ENCODE peak calls at places on chromosomes 16 and 17, in five cellular contexts. U is GM12878, T is cardiac fibroblast, O is right lobe of liver, A is neuronal stem cell. R is an unnamed sample.

GRCh38 chr17:38451840-38452529 is 23.7 kb downstream of the ARHGAP23 start:
- DNase-seq in U (no peak), T (peak), O (no peak), A (no peak), R (peak)

GRCh38 chr17:4678448-4679026 is 25.4 kb downstream of the PELP1 start:
- DNase-seq in U (no peak), T (peak), O (no peak), A (no peak), R (peak)

GRCh38 chr17:62064791-62065563 is at the start of gene MED13:
- DNase-seq in U (no peak), T (peak), O (peak), A (peak), R (no peak)

GRCh38 chr17:48973806-48974205 is 5.4 kb upstream of the GIP start:
- DNase-seq in U (no peak), T (no peak), O (no peak), A (no peak), R (no peak)

GRCh38 chr16:11449716-11450115 is 104.5 kb downstream of the RMI2 start:
- DNase-seq in U (no peak), T (no peak), O (no peak), A (no peak), R (no peak)

GRCh38 chr17:77049440-77049839 is 91.3 kb upstream of the SEC14L1 start:
- DNase-seq in U (no peak), T (no peak), O (no peak), A (no peak), R (peak)

GRCh38 chr16:24359490-24359889 is 103.4 kb downstream of the CACNG3 start:
- DNase-seq in U (no peak), T (no peak), O (no peak), A (no peak), R (no peak)

GRCh38 chr17:41448506-41448905 is 7.7 kb upstream of the KRT38 start:
- DNase-seq in U (no peak), T (no peak), O (no peak), A (no peak), R (no peak)

GRCh38 chr16:86033016-86033474 is 134.1 kb downstream of the IRF8 start:
- DNase-seq in U (no peak), T (no peak), O (no peak), A (peak), R (no peak)

GRCh38 chr17:45948881-45949624 is 50.0 kb upstream of the STH start:
- DNase-seq in U (no peak), T (peak), O (peak), A (peak), R (peak)

GRCh38 chr17:700504-701094 is 14.0 kb downstream of the VPS53 start:
- DNase-seq in U (no peak), T (peak), O (no peak), A (no peak), R (peak)

GRCh38 chr17:4295686-4296085 is 31.9 kb upstream of the ANKFY1 start:
- DNase-seq in U (no peak), T (no peak), O (no peak), A (no peak), R (no peak)

GRCh38 chr16:27254262-27254811 is 14.2 kb downstream of the NSMCE1 start:
- DNase-seq in U (peak), T (no peak), O (no peak), A (no peak), R (no peak)

GRCh38 chr16:72715267-72715666 is 332.7 kb downstream of the ZFHX3 start:
- DNase-seq in U (no peak), T (peak), O (no peak), A (no peak), R (peak)

GRCh38 chr16:80317132-80318098 is 223.4 kb upstream of the DYNLRB2 start:
- DNase-seq in U (no peak), T (no peak), O (no peak), A (no peak), R (no peak)

GRCh38 chr17:17216776-17217175 is 10.6 kb upstream of the PLD6 start:
- DNase-seq in U (no peak), T (no peak), O (no peak), A (no peak), R (no peak)

GRCh38 chr17:75684924-75685323 is 17.8 kb downstream of the SAP30BP start:
- DNase-seq in U (no peak), T (peak), O (no peak), A (no peak), R (peak)

GRCh38 chr16:89706446-89707260 is 5.1 kb upstream of the SPATA2L start:
- DNase-seq in U (no peak), T (no peak), O (no peak), A (no peak), R (no peak)
- H3K4me3 ChIP-seq in U (no peak), T (no peak), O (no peak), A (no peak), R (no peak)

DNA sequence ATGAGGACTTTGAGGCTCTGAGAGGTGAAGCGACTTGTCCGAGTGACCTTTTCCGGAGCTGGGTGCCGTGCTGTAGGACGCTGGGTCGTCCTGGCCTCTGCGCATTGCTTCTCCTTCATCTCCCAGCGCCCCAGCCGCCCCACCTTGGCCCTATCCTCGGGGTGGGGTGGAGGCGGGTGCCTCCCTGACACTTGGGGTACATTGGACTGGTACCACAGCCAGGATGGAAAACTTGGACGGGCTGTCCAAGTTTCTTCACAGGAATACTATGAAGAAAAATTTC is 147.9 kb downstream of the SPECC1 start:
- DNase-seq in U (no peak), T (no peak), O (no peak), A (no peak), R (no peak)
- H3K4me3 ChIP-seq in U (peak), T (peak), O (no peak), A (peak), R (peak)

GRCh38 chr16:88991813-88992350 is 14.9 kb upstream of the CBFA2T3 start:
- DNase-seq in U (no peak), T (no peak), O (no peak), A (no peak), R (no peak)

GRCh38 chr16:88993006-88993787 is 16.2 kb upstream of the CBFA2T3 start:
- DNase-seq in U (no peak), T (no peak), O (no peak), A (no peak), R (no peak)

GRCh38 chr16:88993946-88994600 is 17.1 kb upstream of the CBFA2T3 start:
- DNase-seq in U (no peak), T (no peak), O (no peak), A (no peak), R (no peak)

GRCh38 chr16:88994704-88995103 is 17.7 kb upstream of the CBFA2T3 start:
- DNase-seq in U (no peak), T (no peak), O (no peak), A (no peak), R (no peak)

DNA sequence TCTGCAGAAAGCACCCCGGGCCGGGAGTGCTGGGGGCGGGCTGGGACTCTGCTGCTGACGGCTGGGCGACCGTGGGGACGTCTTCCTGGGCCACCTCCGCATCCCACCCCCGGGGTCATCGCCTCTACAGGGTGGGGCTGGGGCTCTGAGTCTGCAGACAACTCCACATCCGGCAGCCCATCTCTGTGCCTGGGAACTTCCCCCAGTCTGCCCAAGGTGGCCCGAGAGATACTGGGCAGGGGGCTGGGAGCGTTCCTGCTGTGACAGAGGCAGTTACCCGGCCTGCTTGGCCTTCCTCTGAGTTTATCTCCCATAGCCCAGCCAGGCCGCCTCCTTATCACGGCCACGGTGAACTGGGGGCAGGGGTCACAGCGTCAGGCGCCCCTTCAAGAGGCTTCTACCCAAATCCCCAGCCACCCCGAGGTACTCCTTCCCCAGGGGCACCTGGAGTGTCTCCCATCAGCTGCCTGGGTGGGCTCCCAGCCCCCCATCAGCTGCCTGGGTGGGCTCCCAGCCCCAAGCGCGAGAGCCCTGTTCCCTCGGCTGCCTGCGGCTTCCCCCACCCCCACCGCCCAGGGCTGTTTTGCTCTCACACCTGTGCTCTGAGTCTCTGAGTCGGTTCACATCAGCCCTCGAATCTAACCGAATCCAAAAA is 15.5 kb upstream of the CBFA2T3 start:
- DNase-seq in U (no peak), T (no peak), O (no peak), A (no peak), R (no peak)
- H3K4me3 ChIP-seq in U (no peak), T (no peak), O (no peak), A (no peak), R (no peak)

GRCh38 chr17:73293031-73293430 is 18.8 kb downstream of the CDC42EP4 start:
- DNase-seq in U (no peak), T (no peak), O (peak), A (no peak), R (no peak)

GRCh38 chr17:73292031-73292531 is 19.7 kb downstream of the CDC42EP4 start:
- DNase-seq in U (no peak), T (peak), O (peak), A (no peak), R (peak)

GRCh38 chr17:73290399-73291259 is 21.2 kb downstream of the CDC42EP4 start:
- DNase-seq in U (no peak), T (no peak), O (peak), A (no peak), R (no peak)

GRCh38 chr17:73289549-73290254 is 22.1 kb downstream of the CDC42EP4 start:
- DNase-seq in U (no peak), T (no peak), O (peak), A (no peak), R (peak)

DNA sequence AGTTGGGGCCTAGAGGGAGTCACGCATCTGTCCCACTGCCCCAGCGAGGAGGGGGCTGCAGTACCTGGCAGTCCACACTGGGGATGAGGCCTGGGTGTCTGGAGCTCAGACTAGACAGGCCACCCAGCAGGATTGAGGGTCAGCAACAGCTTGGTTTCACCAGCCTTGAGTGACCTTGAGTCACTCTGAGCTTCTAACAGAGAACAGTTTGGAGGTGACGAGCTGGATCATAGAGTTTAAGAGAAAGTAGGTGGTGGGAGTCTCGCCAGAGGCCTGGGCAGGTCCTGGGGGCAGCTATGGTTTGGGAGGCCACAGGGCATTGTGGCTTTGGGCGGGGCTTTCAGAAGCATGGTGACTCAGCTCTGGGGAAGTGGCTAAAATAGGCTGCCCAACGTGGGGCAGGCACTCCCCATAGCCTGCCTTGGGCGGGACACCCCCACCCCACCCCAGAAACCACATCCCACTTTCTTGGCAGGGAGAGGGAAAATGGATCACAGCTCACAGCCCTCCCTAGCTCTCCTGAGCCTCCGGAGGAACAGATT is 20.5 kb downstream of the CDC42EP4 start:
- DNase-seq in U (peak), T (peak), O (no peak), A (no peak), R (peak)
- H3K4me3 ChIP-seq in U (peak), T (no peak), O (no peak), A (no peak), R (no peak)

GRCh38 chr16:2500634-2500936 is 13.2 kb upstream of the ATP6V0C start:
- DNase-seq in U (no peak), T (no peak), O (no peak), A (no peak), R (no peak)

GRCh38 chr16:2499454-2499853 is 14.3 kb upstream of the ATP6V0C start:
- DNase-seq in U (no peak), T (no peak), O (no peak), A (no peak), R (no peak)

GRCh38 chr16:2499890-2500633 is 13.7 kb upstream of the ATP6V0C start:
- DNase-seq in U (no peak), T (no peak), O (no peak), A (no peak), R (no peak)

GRCh38 chr16:2501938-2502900 is 11.5 kb upstream of the ATP6V0C start:
- DNase-seq in U (no peak), T (no peak), O (no peak), A (no peak), R (no peak)

GRCh38 chr16:2500937-2501750 is 12.6 kb upstream of the ATP6V0C start:
- DNase-seq in U (peak), T (peak), O (peak), A (peak), R (peak)
- H3K4me3 ChIP-seq in U (no peak), T (peak), O (no peak), A (peak), R (no peak)

GRCh38 chr17:54902017-54902416 is 1.4 kb downstream of the TOM1L1 start:
- DNase-seq in U (no peak), T (no peak), O (no peak), A (no peak), R (no peak)
- H3K4me3 ChIP-seq in U (no peak), T (no peak), O (peak), A (no peak), R (no peak)